ENCODE peak calls at places on chromosomes 16 and 17, in nine cellular contexts. O is frontal cortex; E is HT1080; L is activated CD4-positive, alpha-beta memory T cell treated with anti-CD3 and anti-CD28 coated beads for 36 hours; B is epithelial cell of esophagus; A is T-cell; N is iPS-NIHi11; H is stimulated activated CD8-positive, alpha-beta memory T cell treated with anti-CD3 and anti-CD28 coated beads, Interleukin-15, amount 100 ng/mL, for 24 hours; K is IMR-90. G is an unnamed sample.

GRCh38 chr16:19896951-19897350 is 12.3 kb upstream of the GPRC5B start:
- DNase-seq in O (no peak), E (no peak), L (no peak), B (no peak), A (no peak), N (no peak), H (no peak), K (no peak), G (no peak)

GRCh38 chr16:82432261-82432660 is 194.5 kb upstream of the CDH13 start:
- DNase-seq in O (no peak), E (no peak), L (no peak), B (peak; percentile 9), A (no peak), N (no peak), H (no peak), K (no peak), G (no peak)

GRCh38 chr17:77356109-77356689 is 215.4 kb downstream of the SEC14L1 start:
- DNase-seq in O (no peak), E (peak; percentile 63), L (no peak), B (no peak), A (no peak), N (no peak), H (no peak), K (no peak), G (peak; percentile 33)

GRCh38 chr17:44466339-44466738 is 36.9 kb downstream of the GPATCH8 start:
- DNase-seq in O (no peak), E (no peak), L (no peak), B (no peak), A (no peak), N (no peak), H (no peak), K (no peak), G (no peak)

GRCh38 chr17:13650096-13650675 is 48.5 kb upstream of the HS3ST3A1 start:
- DNase-seq in O (no peak), E (no peak), L (no peak), B (no peak), A (no peak), N (no peak), H (no peak), K (peak; percentile 57), G (no peak)

GRCh38 chr16:19432429-19432828 is 14.7 kb downstream of the TMC5 start:
- DNase-seq in O (no peak), E (peak; percentile 15), L (no peak), B (peak; percentile 75), A (no peak), N (peak; percentile 41), H (no peak), K (no peak), G (no peak)

GRCh38 chr17:14732211-14732610 is 431.3 kb downstream of the HS3ST3B1 start:
- DNase-seq in O (no peak), E (no peak), L (no peak), B (no peak), A (no peak), N (no peak), H (no peak), K (no peak), G (no peak)

GRCh38 chr17:2337811-2338657 is 733 bp downstream of the SGSM2 start:
- DNase-seq in O (peak; percentile 75), E (peak; percentile 57), L (peak; percentile 69), B (peak; percentile 65), A (no peak), N (peak; percentile 89), H (peak; percentile 8), K (peak; percentile 44), G (no peak)